ENCODE peak calls at places on chromosomes 7 and 10, in eight cellular contexts. One of them, this sample, is unnamed.

GRCh38 chr10:72419241-72419640 is 64.5 kb upstream of the DNAJB12 start:
- DNase-seq in iPS-NIHi11: no peak
- DNase-seq in A172: no peak
- DNase-seq in BJ: no peak
- DNase-seq in psoas muscle: no peak
- DNase-seq in NCI-H146: peak; percentile 42
- DNase-seq in stimulated activated naive CD4-positive, alpha-beta T cell: no peak
- DNase-seq in frontal cortex: no peak
- DNase-seq in this sample: no peak

GRCh38 chr7:80870806-80871205 is 48.0 kb downstream of the SEMA3C start:
- DNase-seq in iPS-NIHi11: no peak
- DNase-seq in A172: peak; percentile 21
- DNase-seq in BJ: no peak
- DNase-seq in psoas muscle: no peak
- DNase-seq in NCI-H146: no peak
- DNase-seq in stimulated activated naive CD4-positive, alpha-beta T cell: no peak
- DNase-seq in frontal cortex: no peak
- DNase-seq in this sample: no peak

GRCh38 chr10:1243486-1244182 is 187.4 kb downstream of the WDR37 start:
- DNase-seq in iPS-NIHi11: no peak
- DNase-seq in A172: no peak
- DNase-seq in BJ: no peak
- DNase-seq in psoas muscle: no peak
- DNase-seq in NCI-H146: no peak
- DNase-seq in stimulated activated naive CD4-positive, alpha-beta T cell: no peak
- DNase-seq in frontal cortex: no peak
- DNase-seq in this sample: no peak

GRCh38 chr10:96275685-96276418 is 4.5 kb upstream of the BLNK start:
- DNase-seq in iPS-NIHi11: no peak
- DNase-seq in A172: no peak
- DNase-seq in BJ: no peak
- DNase-seq in psoas muscle: no peak
- DNase-seq in NCI-H146: no peak
- DNase-seq in stimulated activated naive CD4-positive, alpha-beta T cell: no peak
- DNase-seq in frontal cortex: no peak
- DNase-seq in this sample: peak; percentile 10

GRCh38 chr7:93316730-93317129 is 84.6 kb downstream of the VPS50 start:
- DNase-seq in iPS-NIHi11: no peak
- DNase-seq in A172: no peak
- DNase-seq in BJ: no peak
- DNase-seq in psoas muscle: no peak
- DNase-seq in NCI-H146: no peak
- DNase-seq in stimulated activated naive CD4-positive, alpha-beta T cell: no peak
- DNase-seq in frontal cortex: no peak
- DNase-seq in this sample: no peak

GRCh38 chr7:17297243-17297642 is 1.2 kb upstream of the AHR start:
- DNase-seq in iPS-NIHi11: no peak
- DNase-seq in A172: no peak
- DNase-seq in BJ: no peak
- DNase-seq in psoas muscle: no peak
- DNase-seq in NCI-H146: no peak
- DNase-seq in stimulated activated naive CD4-positive, alpha-beta T cell: no peak
- DNase-seq in frontal cortex: peak; percentile 14
- DNase-seq in this sample: peak; percentile 30

GRCh38 chr10:26044123-26044749 is 110.2 kb downstream of the MYO3A start:
- DNase-seq in iPS-NIHi11: no peak
- DNase-seq in A172: no peak
- DNase-seq in BJ: no peak
- DNase-seq in psoas muscle: no peak
- DNase-seq in NCI-H146: no peak
- DNase-seq in stimulated activated naive CD4-positive, alpha-beta T cell: no peak
- DNase-seq in frontal cortex: no peak
- DNase-seq in this sample: no peak

GRCh38 chr10:10910634-10911033 is 107.0 kb upstream of the CELF2 start:
- DNase-seq in iPS-NIHi11: no peak
- DNase-seq in A172: no peak
- DNase-seq in BJ: no peak
- DNase-seq in psoas muscle: no peak
- DNase-seq in NCI-H146: no peak
- DNase-seq in stimulated activated naive CD4-positive, alpha-beta T cell: no peak
- DNase-seq in frontal cortex: no peak
- DNase-seq in this sample: no peak

GRCh38 chr10:42980553-42981357 is 96.1 kb upstream of the RET start:
- DNase-seq in iPS-NIHi11: no peak
- DNase-seq in A172: no peak
- DNase-seq in BJ: no peak
- DNase-seq in psoas muscle: no peak
- DNase-seq in NCI-H146: no peak
- DNase-seq in stimulated activated naive CD4-positive, alpha-beta T cell: no peak
- DNase-seq in frontal cortex: no peak
- DNase-seq in this sample: no peak

GRCh38 chr7:1474736-1475135 is 15.5 kb upstream of the MICALL2 start:
- DNase-seq in iPS-NIHi11: no peak
- DNase-seq in A172: peak; percentile 24
- DNase-seq in BJ: no peak
- DNase-seq in psoas muscle: no peak
- DNase-seq in NCI-H146: no peak
- DNase-seq in stimulated activated naive CD4-positive, alpha-beta T cell: no peak
- DNase-seq in frontal cortex: no peak
- DNase-seq in this sample: peak; percentile 40

GRCh38 chr10:119443441-119443840 is 99.1 kb downstream of the RGS10 start:
- DNase-seq in iPS-NIHi11: no peak
- DNase-seq in A172: no peak
- DNase-seq in BJ: no peak
- DNase-seq in psoas muscle: no peak
- DNase-seq in NCI-H146: no peak
- DNase-seq in stimulated activated naive CD4-positive, alpha-beta T cell: no peak
- DNase-seq in frontal cortex: no peak
- DNase-seq in this sample: no peak

GRCh38 chr7:25386311-25386744 is 158.0 kb upstream of the NPVF start:
- DNase-seq in iPS-NIHi11: no peak
- DNase-seq in A172: no peak
- DNase-seq in BJ: no peak
- DNase-seq in psoas muscle: no peak
- DNase-seq in NCI-H146: no peak
- DNase-seq in stimulated activated naive CD4-positive, alpha-beta T cell: no peak
- DNase-seq in frontal cortex: no peak
- DNase-seq in this sample: no peak

This sample was measured in DMS53.